ENCODE peak calls at places on chromosomes 13 and 19, in eight cellular contexts. One of them, this sample, is unnamed.
A peak's percentile ranks its signal among the peaks of the same experiment; 100 is the strongest.

GRCh38 chr19:2290441-2291184 is 8.6 kb upstream of the PEAK3 start:
- DNase-seq in stomach: no peak
- DNase-seq in HCT116: no peak
- DNase-seq in GM12892: no peak
- DNase-seq in breast epithelium: no peak
- DNase-seq in sigmoid colon: no peak
- DNase-seq in vagina: no peak
- DNase-seq in upper lobe of left lung: no peak
- DNase-seq in this sample: peak; percentile 37

GRCh38 chr19:23075031-23075733 is 41.6 kb upstream of the ZNF730 start:
- DNase-seq in stomach: no peak
- DNase-seq in HCT116: no peak
- DNase-seq in GM12892: peak; percentile 36
- DNase-seq in breast epithelium: peak; percentile 40
- DNase-seq in sigmoid colon: peak; percentile 76
- DNase-seq in vagina: no peak
- DNase-seq in upper lobe of left lung: peak; percentile 63
- DNase-seq in this sample: peak; percentile 19

GRCh38 chr13:48979892-48980291 is 4.2 kb downstream of the FNDC3A start:
- DNase-seq in stomach: no peak
- DNase-seq in HCT116: no peak
- DNase-seq in GM12892: no peak
- DNase-seq in breast epithelium: no peak
- DNase-seq in sigmoid colon: no peak
- DNase-seq in vagina: no peak
- DNase-seq in upper lobe of left lung: no peak
- DNase-seq in this sample: no peak

GRCh38 chr13:27918041-27918917 is 1.5 kb upstream of the PDX1 start:
- DNase-seq in stomach: no peak
- DNase-seq in HCT116: no peak
- DNase-seq in GM12892: peak; percentile 11
- DNase-seq in breast epithelium: no peak
- DNase-seq in sigmoid colon: no peak
- DNase-seq in vagina: no peak
- DNase-seq in upper lobe of left lung: no peak
- DNase-seq in this sample: no peak

GRCh38 chr13:42271337-42272114 is 426 bp upstream of the AKAP11 start:
- DNase-seq in stomach: peak; percentile 90
- DNase-seq in HCT116: peak; percentile 96
- DNase-seq in GM12892: peak; percentile 82
- DNase-seq in breast epithelium: peak; percentile 90
- DNase-seq in sigmoid colon: peak; percentile 98
- DNase-seq in vagina: peak; percentile 98
- DNase-seq in upper lobe of left lung: peak; percentile 93
- DNase-seq in this sample: peak; percentile 94

GRCh38 chr13:32247887-32248286 is 67.3 kb downstream of the ZAR1L start:
- DNase-seq in stomach: no peak
- DNase-seq in HCT116: no peak
- DNase-seq in GM12892: no peak
- DNase-seq in breast epithelium: no peak
- DNase-seq in sigmoid colon: no peak
- DNase-seq in vagina: no peak
- DNase-seq in upper lobe of left lung: no peak
- DNase-seq in this sample: no peak

GRCh38 chr13:113649212-113649611 is 8.8 kb downstream of the ATP4B start:
- DNase-seq in stomach: peak; percentile 25
- DNase-seq in HCT116: no peak
- DNase-seq in GM12892: no peak
- DNase-seq in breast epithelium: no peak
- DNase-seq in sigmoid colon: peak; percentile 44
- DNase-seq in vagina: no peak
- DNase-seq in upper lobe of left lung: peak; percentile 7
- DNase-seq in this sample: peak; percentile 3

GRCh38 chr13:42626461-42626860 is 52.5 kb downstream of the TNFSF11 start:
- DNase-seq in stomach: no peak
- DNase-seq in HCT116: no peak
- DNase-seq in GM12892: no peak
- DNase-seq in breast epithelium: no peak
- DNase-seq in sigmoid colon: no peak
- DNase-seq in vagina: no peak
- DNase-seq in upper lobe of left lung: no peak
- DNase-seq in this sample: no peak

GRCh38 chr13:30726192-30726591 is 9.2 kb upstream of the ALOX5AP start:
- DNase-seq in stomach: no peak
- DNase-seq in HCT116: no peak
- DNase-seq in GM12892: no peak
- DNase-seq in breast epithelium: no peak
- DNase-seq in sigmoid colon: no peak
- DNase-seq in vagina: no peak
- DNase-seq in upper lobe of left lung: no peak
- DNase-seq in this sample: no peak

GRCh38 chr13:21234537-21234936 is 58.1 kb downstream of the MRPL57 start:
- DNase-seq in stomach: no peak
- DNase-seq in HCT116: no peak
- DNase-seq in GM12892: no peak
- DNase-seq in breast epithelium: no peak
- DNase-seq in sigmoid colon: no peak
- DNase-seq in vagina: no peak
- DNase-seq in upper lobe of left lung: no peak
- DNase-seq in this sample: no peak

GRCh38 chr19:1223018-1223855 is 14.6 kb downstream of the CBARP start:
- DNase-seq in stomach: no peak
- DNase-seq in HCT116: no peak
- DNase-seq in GM12892: peak; percentile 80
- DNase-seq in breast epithelium: no peak
- DNase-seq in sigmoid colon: no peak
- DNase-seq in vagina: no peak
- DNase-seq in upper lobe of left lung: no peak
- DNase-seq in this sample: no peak

GRCh38 chr13:102620512-102620911 is 23.7 kb downstream of the TPP2 start:
- DNase-seq in stomach: no peak
- DNase-seq in HCT116: no peak
- DNase-seq in GM12892: no peak
- DNase-seq in breast epithelium: no peak
- DNase-seq in sigmoid colon: no peak
- DNase-seq in vagina: no peak
- DNase-seq in upper lobe of left lung: no peak
- DNase-seq in this sample: no peak

GRCh38 chr19:30686252-30686762 is 314.1 kb downstream of the ZNF536 start:
- DNase-seq in stomach: no peak
- DNase-seq in HCT116: no peak
- DNase-seq in GM12892: no peak
- DNase-seq in breast epithelium: no peak
- DNase-seq in sigmoid colon: peak; percentile 46
- DNase-seq in vagina: no peak
- DNase-seq in upper lobe of left lung: no peak
- DNase-seq in this sample: no peak

GRCh38 chr19:23699521-23699860 is 12.5 kb upstream of the ZNF675 start:
- DNase-seq in stomach: no peak
- DNase-seq in HCT116: no peak
- DNase-seq in GM12892: no peak
- DNase-seq in breast epithelium: no peak
- DNase-seq in sigmoid colon: no peak
- DNase-seq in vagina: no peak
- DNase-seq in upper lobe of left lung: no peak
- DNase-seq in this sample: no peak

GRCh38 chr13:25329706-25330105 is 28.3 kb downstream of the NUP58 start:
- DNase-seq in stomach: no peak
- DNase-seq in HCT116: no peak
- DNase-seq in GM12892: no peak
- DNase-seq in breast epithelium: no peak
- DNase-seq in sigmoid colon: no peak
- DNase-seq in vagina: no peak
- DNase-seq in upper lobe of left lung: no peak
- DNase-seq in this sample: no peak

GRCh38 chr13:68232351-68233130 is 1002.4 kb upstream of the PCDH9 start:
- DNase-seq in stomach: no peak
- DNase-seq in HCT116: no peak
- DNase-seq in GM12892: no peak
- DNase-seq in breast epithelium: no peak
- DNase-seq in sigmoid colon: no peak
- DNase-seq in vagina: no peak
- DNase-seq in upper lobe of left lung: no peak
- DNase-seq in this sample: no peak

GRCh38 chr13:35349673-35350278 is 126.7 kb downstream of the MAB21L1 start:
- DNase-seq in stomach: no peak
- DNase-seq in HCT116: peak; percentile 39
- DNase-seq in GM12892: no peak
- DNase-seq in breast epithelium: no peak
- DNase-seq in sigmoid colon: no peak
- DNase-seq in vagina: no peak
- DNase-seq in upper lobe of left lung: no peak
- DNase-seq in this sample: no peak

DNA sequence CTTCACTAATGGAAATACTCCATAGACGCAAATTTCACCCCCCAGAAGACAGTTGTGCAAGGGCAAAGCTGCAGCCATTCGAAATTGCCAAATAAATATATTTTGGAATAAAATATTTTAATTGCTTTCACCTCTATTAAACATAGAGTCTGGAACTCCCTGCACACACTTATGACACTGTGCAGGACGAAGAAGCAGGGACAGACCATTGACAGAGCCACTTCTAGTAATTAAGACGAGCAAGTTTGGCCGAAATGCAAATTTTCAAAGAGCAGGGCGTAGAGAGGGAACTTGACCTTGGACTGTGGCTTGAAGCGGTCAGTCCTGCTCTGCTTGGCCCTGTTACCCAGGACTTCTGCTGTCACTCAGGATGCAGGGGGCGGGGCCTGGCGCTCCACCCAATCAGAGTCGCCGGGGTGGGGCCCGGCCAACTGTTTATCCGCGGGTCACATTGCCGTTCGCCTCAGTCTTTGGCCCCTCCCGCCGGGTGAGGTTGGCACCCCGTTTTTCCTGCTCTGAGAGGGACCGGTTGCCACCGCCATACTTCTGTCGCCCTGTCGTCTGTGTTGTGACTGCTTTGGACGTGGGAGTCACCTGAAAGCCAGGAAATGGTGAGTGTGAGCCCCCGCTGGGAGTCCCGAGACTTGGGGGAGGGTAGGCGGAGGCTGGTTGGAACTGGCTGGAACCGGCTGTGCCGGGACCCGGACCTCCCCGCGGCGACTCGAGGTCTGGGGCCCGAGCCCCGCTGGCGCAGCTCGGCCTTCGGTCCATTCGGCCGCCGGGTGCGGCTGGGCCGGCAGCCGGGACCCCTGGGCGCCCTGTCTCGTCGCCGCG is at the start of gene ZNF844:
- DNase-seq in stomach: peak; percentile 99
- DNase-seq in HCT116: no peak
- DNase-seq in GM12892: peak; percentile 82
- DNase-seq in breast epithelium: peak; percentile 97
- DNase-seq in sigmoid colon: peak; percentile 98
- DNase-seq in vagina: peak; percentile 94
- DNase-seq in upper lobe of left lung: peak; percentile 98
- DNase-seq in this sample: peak; percentile 98
- TF ChIP-seq POLR2A in stomach: peak; percentile 80
- TF ChIP-seq POLR2A in HCT116: no peak
- TF ChIP-seq POLR2A in GM12892: peak; percentile 76
- TF ChIP-seq POLR2A in breast epithelium: peak; percentile 89
- TF ChIP-seq POLR2A in sigmoid colon: peak; percentile 93
- TF ChIP-seq POLR2A in vagina: peak; percentile 60
- TF ChIP-seq POLR2A in upper lobe of left lung: peak; percentile 17
- TF ChIP-seq POLR2A in this sample: peak; percentile 97

DNA sequence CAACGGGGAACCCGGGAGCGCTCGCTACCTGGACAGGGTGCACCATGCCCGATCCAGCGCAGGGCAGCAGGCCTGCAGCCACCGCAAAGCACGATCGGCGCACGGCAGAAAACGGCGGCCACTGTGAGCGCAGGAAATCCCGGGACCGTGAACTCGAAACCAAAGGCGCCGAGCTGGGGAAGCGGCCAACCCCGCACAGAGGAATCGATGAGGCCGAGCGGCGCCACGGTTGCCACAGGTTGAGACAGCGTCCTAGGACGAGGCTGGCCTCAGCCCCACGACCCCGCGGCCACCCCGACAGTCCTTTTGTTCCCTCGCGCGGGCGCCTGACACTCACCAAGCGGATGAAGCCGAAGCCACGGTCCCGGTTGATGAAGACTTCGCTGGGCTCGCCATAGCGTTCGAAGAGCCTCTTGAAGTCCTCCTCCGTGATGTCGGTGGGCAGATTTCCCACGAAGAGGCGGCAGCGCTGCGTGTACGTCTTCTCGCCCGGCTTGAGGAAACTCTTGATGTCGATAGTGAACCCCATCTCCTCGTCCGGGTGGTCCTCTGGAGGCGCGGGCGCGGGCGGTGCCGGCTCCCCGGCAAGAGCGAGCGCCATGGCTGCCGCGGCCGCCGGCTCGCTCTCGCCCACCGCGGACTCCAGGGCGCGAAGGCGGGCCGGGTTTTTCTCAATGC is 557 bp downstream of the PSPC1 start:
- DNase-seq in stomach: peak; percentile 69
- DNase-seq in HCT116: no peak
- DNase-seq in GM12892: peak; percentile 37
- DNase-seq in breast epithelium: peak; percentile 24
- DNase-seq in sigmoid colon: peak; percentile 81
- DNase-seq in vagina: no peak
- DNase-seq in upper lobe of left lung: peak; percentile 58
- DNase-seq in this sample: peak; percentile 61
- TF ChIP-seq POLR2AphosphoS5 in stomach: peak; percentile 20
- TF ChIP-seq POLR2AphosphoS5 in HCT116: no peak
- TF ChIP-seq POLR2AphosphoS5 in GM12892: no peak
- TF ChIP-seq POLR2AphosphoS5 in breast epithelium: peak; percentile 27
- TF ChIP-seq POLR2AphosphoS5 in sigmoid colon: no peak
- TF ChIP-seq POLR2AphosphoS5 in vagina: peak; percentile 9
- TF ChIP-seq POLR2AphosphoS5 in upper lobe of left lung: no peak
- TF ChIP-seq POLR2AphosphoS5 in this sample: peak; percentile 41

DNA sequence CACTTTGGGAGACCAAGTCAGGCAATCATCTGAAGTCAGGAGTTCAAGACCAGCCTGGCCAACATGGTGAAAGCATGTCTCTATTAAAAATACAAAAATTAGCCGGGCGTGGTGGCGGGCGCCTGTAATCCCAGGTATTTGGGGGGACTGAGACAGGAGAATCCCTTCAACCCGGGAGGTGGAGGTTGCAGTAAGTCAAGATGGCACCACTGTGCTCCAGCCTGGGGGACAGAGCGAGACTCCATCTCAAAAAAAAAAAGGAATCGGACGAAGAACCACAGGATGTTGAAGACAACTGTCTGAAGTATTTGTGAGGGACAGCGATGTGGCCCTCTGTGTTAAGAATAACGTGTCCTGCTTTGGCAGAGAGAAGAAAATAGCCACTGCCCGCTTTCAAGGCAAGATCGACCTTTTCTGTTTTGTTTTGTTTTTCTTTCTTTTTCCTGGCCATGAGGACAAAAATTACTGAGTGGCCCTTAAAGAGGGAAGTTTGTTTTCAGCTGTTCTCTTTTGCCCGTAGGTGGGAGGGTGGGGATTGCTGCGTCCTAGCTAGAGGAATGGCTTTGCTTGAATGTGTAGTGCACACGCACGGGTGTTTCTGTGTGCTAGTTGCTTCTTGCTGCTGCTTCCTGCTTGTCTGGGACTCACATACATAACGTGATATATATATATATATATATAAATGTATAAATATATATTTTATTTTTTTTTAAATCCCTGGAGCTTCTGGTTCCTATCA is 6.2 kb upstream of the PRKCG start:
- DNase-seq in stomach: no peak
- DNase-seq in HCT116: no peak
- DNase-seq in GM12892: no peak
- DNase-seq in breast epithelium: no peak
- DNase-seq in sigmoid colon: no peak
- DNase-seq in vagina: no peak
- DNase-seq in upper lobe of left lung: no peak
- DNase-seq in this sample: no peak
- TF ChIP-seq POLR2A in stomach: no peak
- TF ChIP-seq POLR2A in HCT116: no peak
- TF ChIP-seq POLR2A in GM12892: no peak
- TF ChIP-seq POLR2A in breast epithelium: no peak
- TF ChIP-seq POLR2A in sigmoid colon: no peak
- TF ChIP-seq POLR2A in vagina: no peak
- TF ChIP-seq POLR2A in upper lobe of left lung: no peak
- TF ChIP-seq POLR2A in this sample: no peak

GRCh38 chr13:39786091-39786490 is 130.6 kb downstream of the COG6 start:
- DNase-seq in stomach: no peak
- DNase-seq in HCT116: no peak
- DNase-seq in GM12892: no peak
- DNase-seq in breast epithelium: no peak
- DNase-seq in sigmoid colon: no peak
- DNase-seq in vagina: no peak
- DNase-seq in upper lobe of left lung: no peak
- DNase-seq in this sample: no peak
- TF ChIP-seq POLR2AphosphoS5 in stomach: no peak
- TF ChIP-seq POLR2AphosphoS5 in HCT116: no peak
- TF ChIP-seq POLR2AphosphoS5 in GM12892: no peak
- TF ChIP-seq POLR2AphosphoS5 in breast epithelium: no peak
- TF ChIP-seq POLR2AphosphoS5 in sigmoid colon: no peak
- TF ChIP-seq POLR2AphosphoS5 in vagina: no peak
- TF ChIP-seq POLR2AphosphoS5 in upper lobe of left lung: no peak
- TF ChIP-seq POLR2AphosphoS5 in this sample: no peak